ENCODE peak calls at places on chromosomes 1 and 21, in five cellular contexts. I is neuronal stem cell, H is mesenchymal stem cell, A is H1, Z is trophoblast cell. T is an unnamed sample.

GRCh38 chr1:66374561-66375111 is 159.3 kb upstream of the SGIP1 start:
- DNase-seq in I (no peak), H (peak), A (no peak), Z (no peak), T (no peak)

GRCh38 chr1:116122955-116123757 is 12.0 kb downstream of the MAB21L3 start:
- DNase-seq in I (no peak), H (peak), A (no peak), Z (peak), T (no peak)

GRCh38 chr1:77044133-77044849 is 174.9 kb downstream of the PIGK start:
- DNase-seq in I (no peak), H (no peak), A (no peak), Z (no peak), T (no peak)

GRCh38 chr1:169683661-169684060 is 27.8 kb downstream of the SELL start:
- DNase-seq in I (no peak), H (no peak), A (no peak), Z (no peak), T (no peak)

GRCh38 chr1:6475381-6476133 is 9.6 kb upstream of the TNFRSF25 start:
- DNase-seq in I (no peak), H (peak), A (peak), Z (peak), T (peak)

GRCh38 chr1:212958175-212958574 is 7.8 kb downstream of the VASH2 start:
- DNase-seq in I (no peak), H (peak), A (no peak), Z (no peak), T (no peak)

GRCh38 chr1:53367503-53368313 is 39.8 kb upstream of the LRP8 start:
- DNase-seq in I (no peak), H (no peak), A (peak), Z (no peak), T (peak)

GRCh38 chr1:4485398-4485797 is 169.0 kb upstream of the AJAP1 start:
- DNase-seq in I (no peak), H (no peak), A (no peak), Z (no peak), T (peak)

GRCh38 chr1:21696931-21697330 is 27.8 kb upstream of the RAP1GAP start:
- DNase-seq in I (no peak), H (peak), A (no peak), Z (no peak), T (no peak)

GRCh38 chr1:89356658-89357400 is 7.0 kb upstream of the GBP6 start:
- DNase-seq in I (no peak), H (peak), A (no peak), Z (no peak), T (no peak)

GRCh38 chr21:33025106-33025470 is 647 bp upstream of the OLIG2 start:
- DNase-seq in I (no peak), H (peak), A (peak), Z (no peak), T (peak)

GRCh38 chr1:110478886-110479285 is 27.9 kb downstream of the PROK1 start:
- DNase-seq in I (no peak), H (no peak), A (no peak), Z (no peak), T (no peak)

GRCh38 chr1:115678141-115678540 is 36.4 kb downstream of the VANGL1 start:
- DNase-seq in I (no peak), H (no peak), A (no peak), Z (peak), T (no peak)

GRCh38 chr1:45148209-45148608 is 58.2 kb downstream of the ZSWIM5 start:
- DNase-seq in I (no peak), H (no peak), A (no peak), Z (no peak), T (no peak)

GRCh38 chr1:11281518-11282331 is 8.7 kb downstream of the UBIAD1 start:
- DNase-seq in I (no peak), H (no peak), A (no peak), Z (no peak), T (no peak)

GRCh38 chr21:39736716-39737115 is 8.3 kb upstream of the IGSF5 start:
- DNase-seq in I (no peak), H (no peak), A (no peak), Z (peak), T (no peak)

GRCh38 chr1:54239041-54239410 is 39.1 kb downstream of the MRPL37 start:
- DNase-seq in I (no peak), H (no peak), A (no peak), Z (no peak), T (no peak)

GRCh38 chr1:114215426-114215825 is 61.8 kb upstream of the SYT6 start:
- DNase-seq in I (no peak), H (no peak), A (no peak), Z (no peak), T (no peak)

GRCh38 chr1:226568975-226569741 is 20.6 kb downstream of the STUM start:
- DNase-seq in I (no peak), H (no peak), A (no peak), Z (no peak), T (no peak)

GRCh38 chr1:185567006-185567405 is 167.2 kb upstream of the HMCN1 start:
- DNase-seq in I (no peak), H (peak), A (no peak), Z (no peak), T (no peak)

GRCh38 chr1:39885516-39885915 is 2.2 kb upstream of the TRIT1 start:
- DNase-seq in I (no peak), H (no peak), A (no peak), Z (peak), T (no peak)
- H2BK12ac ChIP-seq in I (no peak), H (no peak), A (no peak), Z (no peak), T (no peak)

GRCh38 chr1:150549496-150550221 is 451 bp downstream of the ADAMTSL4 start:
- DNase-seq in I (no peak), H (peak), A (no peak), Z (no peak), T (peak)
- H3K18ac ChIP-seq in I (peak), H (peak), A (peak), Z (peak), T (no peak)

GRCh38 chr21:34968414-34969333 is 80.4 kb downstream of the RUNX1 start:
- DNase-seq in I (no peak), H (no peak), A (no peak), Z (no peak), T (no peak)
- H4K91ac ChIP-seq in I (no peak), H (peak), A (no peak), Z (no peak), T (no peak)

GRCh38 chr1:20470174-20470573 is 15.8 kb downstream of the CAMK2N1 start:
- DNase-seq in I (no peak), H (no peak), A (no peak), Z (no peak), T (no peak)
- H2BK12ac ChIP-seq in I (no peak), H (no peak), A (no peak), Z (no peak), T (no peak)

GRCh38 chr1:8139383-8139782 is 113.3 kb upstream of the ERRFI1 start:
- DNase-seq in I (no peak), H (no peak), A (no peak), Z (no peak), T (no peak)
- H3K18ac ChIP-seq in I (no peak), H (no peak), A (no peak), Z (no peak), T (no peak)

GRCh38 chr1:201750934-201751333 is 78.0 kb upstream of the IPO9 start:
- DNase-seq in I (no peak), H (peak), A (no peak), Z (peak), T (no peak)

GRCh38 chr1:201750120-201750519 is 78.8 kb upstream of the IPO9 start:
- DNase-seq in I (no peak), H (no peak), A (no peak), Z (no peak), T (no peak)

GRCh38 chr1:201746156-201746555 is 82.8 kb upstream of the IPO9 start:
- DNase-seq in I (no peak), H (no peak), A (no peak), Z (no peak), T (no peak)

GRCh38 chr1:201749059-201749458 is 79.9 kb upstream of the IPO9 start:
- DNase-seq in I (no peak), H (no peak), A (no peak), Z (no peak), T (no peak)

GRCh38 chr1:201748331-201748730 is 80.6 kb upstream of the IPO9 start:
- DNase-seq in I (no peak), H (peak), A (no peak), Z (peak), T (no peak)
- H4K91ac ChIP-seq in I (no peak), H (no peak), A (no peak), Z (no peak), T (no peak)

GRCh38 chr1:235411489-235412486 is 44.6 kb downstream of the TBCE start:
- DNase-seq in I (no peak), H (peak), A (no peak), Z (peak), T (no peak)
- H2BK12ac ChIP-seq in I (no peak), H (no peak), A (no peak), Z (no peak), T (no peak)

GRCh38 chr1:221722254-221723017 is 19.5 kb downstream of the DUSP10 start:
- DNase-seq in I (no peak), H (no peak), A (no peak), Z (no peak), T (no peak)
- H3K18ac ChIP-seq in I (no peak), H (peak), A (no peak), Z (peak), T (no peak)

DNA sequence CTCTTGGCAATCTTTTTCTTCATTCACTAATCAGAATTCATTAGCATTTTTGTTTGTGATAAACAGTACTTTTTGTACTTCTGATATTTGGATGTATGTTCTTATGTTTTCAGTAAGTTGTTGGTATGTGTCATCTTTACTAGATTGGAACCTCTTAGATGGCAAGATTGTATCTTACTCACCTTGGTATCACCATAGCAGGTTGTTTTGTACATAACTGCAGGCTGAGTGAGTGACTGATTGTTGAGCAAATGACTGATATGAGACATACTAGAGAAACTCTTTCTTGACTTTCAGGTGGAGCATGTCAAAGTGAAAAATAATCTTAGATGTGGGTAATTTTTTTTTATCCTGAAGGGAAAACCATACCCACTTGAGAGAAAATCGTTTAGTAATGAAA is 173.7 kb downstream of the CLEC20A start:
- DNase-seq in I (no peak), H (no peak), A (no peak), Z (no peak), T (no peak)
- H4K91ac ChIP-seq in I (no peak), H (no peak), A (no peak), Z (no peak), T (no peak)

GRCh38 chr21:21156397-21156796 is 158.2 kb downstream of the NCAM2 start:
- DNase-seq in I (no peak), H (no peak), A (no peak), Z (no peak), T (no peak)

GRCh38 chr21:21159253-21159899 is 161.2 kb downstream of the NCAM2 start:
- DNase-seq in I (no peak), H (no peak), A (no peak), Z (no peak), T (no peak)

GRCh38 chr21:21156919-21157318 is 158.7 kb downstream of the NCAM2 start:
- DNase-seq in I (no peak), H (no peak), A (no peak), Z (no peak), T (no peak)

GRCh38 chr21:21163904-21164303 is 165.7 kb downstream of the NCAM2 start:
- DNase-seq in I (peak), H (peak), A (peak), Z (peak), T (no peak)

GRCh38 chr21:21158376-21158918 is 160.2 kb downstream of the NCAM2 start:
- DNase-seq in I (no peak), H (no peak), A (no peak), Z (no peak), T (no peak)
- H2BK12ac ChIP-seq in I (no peak), H (no peak), A (no peak), Z (no peak), T (no peak)